ENCODE peak calls at places on chromosomes 3 and 15, in seven cellular contexts. X is AG04450, D is hepatocyte, H is endothelial cell, E is heart left ventricle, Y is BE2C, I is transverse colon. O is an unnamed sample.

GRCh38 chr3:165669502-165669901 is 167.7 kb downstream of the BCHE start:
- DNase-seq in E (no peak), I (no peak), H (no peak), D (no peak), X (peak), Y (no peak), O (no peak)

GRCh38 chr15:48592221-48592731 is 53.2 kb downstream of the FBN1 start:
- DNase-seq in D (peak), Y (no peak), E (no peak), I (no peak), X (peak), H (no peak), O (peak)

GRCh38 chr3:193507566-193507965 is 47.1 kb downstream of the ATP13A4 start:
- DNase-seq in E (no peak), Y (no peak), I (no peak), H (no peak), X (no peak), D (no peak), O (no peak)

GRCh38 chr3:106034313-106034712 is 165.5 kb upstream of the CBLB start:
- DNase-seq in D (no peak), Y (no peak), I (no peak), H (no peak), E (no peak), X (no peak), O (no peak)

GRCh38 chr15:101067660-101068522 is 148.7 kb downstream of the LRRK1 start:
- DNase-seq in I (no peak), H (no peak), Y (no peak), X (no peak), E (no peak), D (no peak), O (no peak)

GRCh38 chr3:108441081-108441507 is 69.3 kb downstream of the MYH15 start:
- DNase-seq in E (no peak), H (no peak), Y (peak), D (no peak), I (no peak), X (no peak), O (no peak)

GRCh38 chr3:50126287-50127211 is 28.6 kb upstream of the SEMA3F start:
- DNase-seq in Y (no peak), I (no peak), X (no peak), D (peak), H (no peak), E (no peak), O (no peak)

GRCh38 chr3:48214225-48214624 is 9.1 kb upstream of the CAMP start:
- DNase-seq in E (no peak), Y (no peak), D (no peak), H (no peak), I (no peak), X (no peak), O (no peak)

DNA sequence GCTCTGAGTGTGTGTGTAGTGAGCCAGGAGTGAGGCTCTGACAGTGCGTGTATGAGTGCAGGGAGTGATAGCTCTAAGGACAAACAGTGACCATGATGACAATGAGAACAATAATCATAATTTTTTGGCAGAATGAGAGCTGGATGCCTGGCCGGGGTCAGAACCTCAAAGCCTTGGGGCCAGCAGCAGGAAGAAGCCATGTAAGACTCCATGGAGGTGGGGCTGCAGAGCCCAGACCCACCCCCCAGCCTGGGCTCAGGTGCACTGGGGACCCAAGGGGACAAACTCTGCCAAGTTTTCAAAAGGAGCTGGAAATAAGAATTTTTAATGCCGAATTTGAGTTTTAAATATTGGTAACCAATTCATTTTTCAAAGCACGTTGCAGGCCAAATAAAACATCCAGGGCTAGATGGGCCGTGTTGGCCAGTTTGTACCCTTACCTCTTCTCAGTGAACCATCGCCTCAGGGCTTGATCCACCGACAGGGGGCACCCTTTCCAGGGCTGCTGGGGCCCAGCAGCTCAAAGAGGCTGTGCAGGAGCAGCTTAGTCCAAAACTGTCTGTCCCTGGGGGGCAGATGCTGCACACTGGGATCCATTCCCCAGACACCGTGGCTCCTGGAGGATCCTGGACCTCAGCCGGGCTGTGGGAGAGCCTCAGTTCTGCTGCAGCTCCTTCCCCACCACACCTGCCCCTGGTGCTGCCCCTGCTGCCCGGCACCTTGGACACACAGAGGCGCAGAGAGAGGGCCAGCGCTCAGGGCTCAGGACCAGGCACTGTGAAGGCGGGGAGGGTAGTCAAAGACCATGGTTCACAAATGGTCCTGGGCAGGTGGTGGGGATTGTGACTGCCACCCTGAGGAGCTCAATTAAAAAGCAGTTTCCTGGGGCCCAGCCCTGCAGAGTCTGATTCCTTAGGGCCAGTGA is 86.1 kb upstream of the PRR20G start:
- DNase-seq in H (peak), X (no peak), Y (peak), D (no peak), I (peak), E (no peak), O (no peak)
- TF ChIP-seq CTCF in H (peak), X (peak), Y (peak), D (no peak), I (peak), E (peak), O (peak)

GRCh38 chr15:55673287-55673686 is 69.7 kb downstream of the PRTG start:
- DNase-seq in Y (no peak), D (no peak), H (no peak), I (no peak), X (no peak), E (no peak), O (no peak)
- TF ChIP-seq CTCF in Y (no peak), D (no peak), H (no peak), I (no peak), X (no peak), E (no peak), O (no peak)

DNA sequence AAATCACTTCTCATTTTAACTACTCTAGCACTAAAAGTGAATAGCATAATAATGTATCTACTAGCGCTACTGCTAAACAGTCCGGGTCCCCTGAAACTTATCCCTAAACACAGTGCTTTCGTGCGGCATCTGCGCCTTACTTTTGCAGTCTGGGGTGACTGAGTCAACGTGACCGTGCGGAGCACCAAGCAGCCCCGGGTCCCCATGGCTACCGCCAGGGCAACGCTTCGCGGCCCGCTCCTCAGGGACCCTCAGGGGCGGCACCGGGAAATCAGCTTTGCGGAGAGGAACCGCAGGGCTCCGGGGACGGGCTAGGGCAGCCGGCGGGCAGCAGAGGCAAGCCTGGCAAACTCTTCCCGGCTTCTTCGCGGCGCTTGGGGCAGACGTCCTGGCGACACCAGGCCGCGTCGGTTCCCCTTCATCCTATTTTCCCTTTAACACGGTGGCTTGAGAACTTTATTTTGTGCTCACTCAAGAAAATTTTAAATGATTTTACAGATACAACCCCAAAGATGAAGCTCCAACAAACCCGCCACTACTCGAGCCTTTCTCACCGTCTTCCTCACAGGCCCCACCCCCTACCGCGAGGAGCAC is 753 bp upstream of the DIPK2A start:
- DNase-seq in X (no peak), E (peak), D (peak), I (peak), Y (peak), H (peak), O (no peak)
- TF ChIP-seq CTCF in X (no peak), E (no peak), D (no peak), I (peak), Y (no peak), H (no peak), O (no peak)

GRCh38 chr3:36763111-36763849 is 1.1 kb downstream of the DCLK3 start:
- DNase-seq in D (no peak), X (no peak), I (no peak), E (no peak), H (no peak), Y (no peak), O (no peak)

GRCh38 chr3:36765104-36765503 is 751 bp upstream of the DCLK3 start:
- DNase-seq in Y (peak), X (no peak), I (no peak), H (no peak), E (no peak), D (no peak), O (no peak)

GRCh38 chr3:36764704-36765038 is 318 bp upstream of the DCLK3 start:
- DNase-seq in H (no peak), D (no peak), Y (no peak), E (no peak), I (no peak), X (no peak), O (no peak)

GRCh38 chr3:36769926-36770325 is 5.6 kb upstream of the DCLK3 start:
- DNase-seq in H (no peak), E (no peak), D (no peak), I (no peak), X (no peak), Y (no peak), O (no peak)

GRCh38 chr3:36763850-36764703 is at the start of gene DCLK3:
- DNase-seq in X (no peak), I (no peak), H (peak), Y (peak), D (peak), E (no peak), O (no peak)
- TF ChIP-seq CTCF in X (no peak), I (no peak), H (no peak), Y (peak), D (no peak), E (no peak), O (no peak)

DNA sequence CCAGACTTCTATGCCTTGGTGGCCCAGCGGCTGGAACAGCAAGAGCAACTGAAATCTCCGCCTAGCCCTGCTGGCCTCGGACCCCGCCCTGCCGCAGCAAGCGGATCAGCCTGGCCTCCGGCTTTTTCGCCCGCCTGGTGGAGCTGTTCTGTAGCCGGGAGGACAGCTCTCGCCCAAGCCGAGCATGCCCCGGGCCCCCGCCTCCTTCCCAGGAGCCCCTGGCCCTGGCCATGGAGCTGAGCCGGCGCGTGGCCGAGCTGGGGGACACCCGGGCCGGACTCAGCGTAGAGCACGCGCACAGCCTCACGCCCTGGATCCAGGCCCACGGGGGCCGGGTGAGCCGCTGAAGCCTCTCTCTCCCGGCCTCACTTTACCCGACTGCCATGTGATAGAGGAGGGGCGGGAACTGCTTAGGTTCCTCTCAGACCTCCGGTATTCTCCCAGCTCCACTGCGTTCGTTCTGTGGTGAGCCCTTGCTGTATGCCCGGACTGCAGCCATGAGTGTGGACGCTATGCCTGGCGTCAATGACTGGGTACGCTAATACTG is 24.1 kb upstream of the MRPL3 start:
- DNase-seq in H (peak), Y (peak), X (no peak), I (no peak), E (peak), D (peak), O (peak)
- TF ChIP-seq CTCF in H (no peak), Y (peak), X (peak), I (no peak), E (peak), D (peak), O (peak)

O was measured in AG09319.